ENCODE peak calls at places on chromosomes 7 and 10, in four cellular contexts. D is gastrocnemius medialis, J is mesendoderm, G is pancreas. X is an unnamed sample. For H3K4me1, the result is how much of the 10 kb centered on the place peaks cover.

GRCh38 chr10:68106656-68107055 is 2.6 kb upstream of the MYPN start:
- DNase-seq in G (no peak), J (no peak), D (peak), X (no peak)

GRCh38 chr10:48227213-48227612 is 47.3 kb downstream of the FRMPD2 start:
- DNase-seq in D (no peak), G (no peak), J (no peak), X (no peak)

GRCh38 chr7:10483671-10484070 is 490.0 kb upstream of the PHF14 start:
- DNase-seq in D (no peak), G (no peak), J (no peak), X (no peak)

GRCh38 chr7:44618754-44619153 is 12.3 kb downstream of the OGDH start:
- DNase-seq in J (peak), G (no peak), D (no peak), X (peak)

GRCh38 chr10:7819126-7819470 is 793 bp downstream of the TAF3 start:
- DNase-seq in G (peak), J (peak), D (peak), X (peak)

GRCh38 chr10:58952162-58952561 is 224.3 kb upstream of the PHYHIPL start:
- DNase-seq in G (no peak), J (no peak), D (peak), X (no peak)

GRCh38 chr10:111598433-111599059 is 521.7 kb downstream of the ADRA2A start:
- DNase-seq in J (peak), G (peak), D (peak), X (peak)

GRCh38 chr10:117170244-117170643 is 27.0 kb upstream of the KCNK18 start:
- DNase-seq in J (peak), G (no peak), D (no peak), X (no peak)

GRCh38 chr10:93595378-93596288 is 5.4 kb downstream of the RBP4 start:
- DNase-seq in D (no peak), G (no peak), J (no peak), X (no peak)

GRCh38 chr10:9198611-9199010 is 1144.1 kb downstream of the GATA3 start:
- DNase-seq in G (no peak), J (peak), D (no peak), X (no peak)

GRCh38 chr7:18495412-18496335 is at the start of gene HDAC9:
- DNase-seq in J (peak), G (no peak), D (peak), X (no peak)

GRCh38 chr7:43534110-43534509 is 48.8 kb upstream of the STK17A start:
- DNase-seq in G (no peak), J (no peak), D (no peak), X (no peak)

GRCh38 chr10:31381171-31381570 is 62.2 kb downstream of the ZEB1 start:
- DNase-seq in G (no peak), J (no peak), D (no peak), X (no peak)

GRCh38 chr10:71773221-71773971 is at the start of gene VSIR:
- DNase-seq in G (peak), D (peak), J (peak), X (peak)

GRCh38 chr7:37092548-37092947 is 356.1 kb downstream of the ELMO1 start:
- DNase-seq in J (no peak), D (peak), G (no peak), X (no peak)

GRCh38 chr7:38189256-38189938 is 11.4 kb downstream of the STARD3NL start:
- DNase-seq in D (no peak), J (no peak), G (no peak), X (no peak)

GRCh38 chr7:115110523-115110922 is 188.6 kb downstream of the MDFIC start:
- DNase-seq in G (no peak), D (no peak), J (no peak), X (no peak)

GRCh38 chr10:117441812-117442443 is 66.7 kb upstream of the PDZD8 start:
- DNase-seq in D (no peak), G (no peak), J (no peak), X (no peak)

GRCh38 chr10:130017010-130017630 is 53.0 kb upstream of the EBF3 start:
- DNase-seq in D (no peak), J (no peak), G (no peak), X (no peak)

GRCh38 chr10:119282446-119282845 is 75.1 kb downstream of the GRK5 start:
- DNase-seq in G (no peak), D (no peak), J (no peak), X (no peak)
- H3K4me1 ChIP-seq in G (under half), D (half or more), J (under half), X (under half)

GRCh38 chr7:121001932-121002754 is 13.6 kb downstream of the CPED1 start:
- DNase-seq in D (no peak), J (no peak), G (no peak), X (no peak)
- H3K4me1 ChIP-seq in D (half or more), J (under half), G (under half), X (under half)

DNA sequence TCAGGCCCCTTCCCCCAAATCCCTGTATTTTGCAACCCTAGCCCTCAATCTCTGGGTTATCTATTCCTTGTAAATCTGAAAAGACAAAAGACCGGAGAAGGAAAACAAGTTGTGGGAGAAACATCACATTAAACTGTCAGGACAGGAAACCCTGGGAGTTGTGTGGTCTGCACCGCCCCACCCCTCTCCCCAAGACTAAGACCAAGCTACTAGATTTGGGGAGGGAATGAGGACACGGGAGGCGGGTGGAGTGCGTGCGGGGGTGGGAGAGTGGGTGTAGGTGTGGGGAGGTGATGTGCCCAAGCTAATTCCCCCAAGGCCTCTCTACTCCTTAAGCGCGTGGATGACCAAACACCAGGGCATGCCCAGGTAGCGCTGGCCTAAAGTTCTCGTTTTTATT is 1.3 kb downstream of the JCAD start:
- DNase-seq in D (no peak), J (no peak), G (no peak), X (no peak)
- H3K4me1 ChIP-seq in D (under half), J (under half), G (under half), X (under half)

GRCh38 chr7:104980969-104981670 is 32.9 kb upstream of the KMT2E start:
- DNase-seq in J (peak), G (no peak), D (no peak), X (peak)

GRCh38 chr7:104980440-104980839 is 33.6 kb upstream of the KMT2E start:
- DNase-seq in D (no peak), G (no peak), J (no peak), X (no peak)

GRCh38 chr7:104976966-104977636 is 36.9 kb upstream of the KMT2E start:
- DNase-seq in D (no peak), G (no peak), J (no peak), X (no peak)

GRCh38 chr7:104979167-104979841 is 34.7 kb upstream of the KMT2E start:
- DNase-seq in D (peak), J (peak), G (no peak), X (no peak)

GRCh38 chr7:104978460-104978859 is 35.5 kb upstream of the KMT2E start:
- DNase-seq in D (no peak), J (no peak), G (no peak), X (no peak)
- H3K4me1 ChIP-seq in D (half or more), J (under half), G (under half), X (under half)

GRCh38 chr10:29486466-29486865 is 148.3 kb downstream of the SVIL start:
- DNase-seq in J (no peak), G (no peak), D (no peak), X (no peak)
- H3K4me1 ChIP-seq in J (under half), G (under half), D (under half), X (under half)

GRCh38 chr10:102785818-102786217 is 42.1 kb downstream of the WBP1L start:
- DNase-seq in G (no peak), D (no peak), J (no peak), X (no peak)
- H3K4me1 ChIP-seq in G (under half), D (half or more), J (under half), X (under half)

GRCh38 chr10:80321183-80321582 is 31.7 kb upstream of the MAT1A start:
- DNase-seq in G (no peak), J (no peak), D (no peak), X (no peak)
- H3K4me1 ChIP-seq in G (under half), J (under half), D (under half), X (under half)

GRCh38 chr7:134932707-134933370 is 53.5 kb upstream of the AGBL3 start:
- DNase-seq in D (no peak), J (no peak), G (no peak), X (no peak)
- H3K4me1 ChIP-seq in D (under half), J (under half), G (under half), X (under half)

DNA sequence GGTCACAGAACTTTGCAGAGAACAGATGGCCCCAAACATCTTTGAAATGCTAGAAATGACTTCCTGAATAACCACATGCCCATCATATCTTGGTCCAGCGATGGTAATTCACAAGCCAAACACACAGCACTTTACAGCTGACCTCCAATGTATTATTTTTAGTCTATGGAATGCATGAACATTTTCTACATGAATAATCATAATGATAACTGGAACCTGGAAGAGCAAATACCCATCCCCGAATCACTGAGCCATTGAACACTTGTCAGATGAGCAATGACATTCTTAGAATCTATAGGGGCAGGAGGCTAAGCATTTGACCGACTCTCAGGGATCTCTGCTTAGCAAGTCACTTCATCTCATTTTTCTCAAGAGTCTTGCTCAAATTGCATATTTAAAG is 167.3 kb downstream of the CREB5 start:
- DNase-seq in G (no peak), J (no peak), D (no peak), X (no peak)
- H3K4me1 ChIP-seq in G (under half), J (under half), D (under half), X (under half)

DNA sequence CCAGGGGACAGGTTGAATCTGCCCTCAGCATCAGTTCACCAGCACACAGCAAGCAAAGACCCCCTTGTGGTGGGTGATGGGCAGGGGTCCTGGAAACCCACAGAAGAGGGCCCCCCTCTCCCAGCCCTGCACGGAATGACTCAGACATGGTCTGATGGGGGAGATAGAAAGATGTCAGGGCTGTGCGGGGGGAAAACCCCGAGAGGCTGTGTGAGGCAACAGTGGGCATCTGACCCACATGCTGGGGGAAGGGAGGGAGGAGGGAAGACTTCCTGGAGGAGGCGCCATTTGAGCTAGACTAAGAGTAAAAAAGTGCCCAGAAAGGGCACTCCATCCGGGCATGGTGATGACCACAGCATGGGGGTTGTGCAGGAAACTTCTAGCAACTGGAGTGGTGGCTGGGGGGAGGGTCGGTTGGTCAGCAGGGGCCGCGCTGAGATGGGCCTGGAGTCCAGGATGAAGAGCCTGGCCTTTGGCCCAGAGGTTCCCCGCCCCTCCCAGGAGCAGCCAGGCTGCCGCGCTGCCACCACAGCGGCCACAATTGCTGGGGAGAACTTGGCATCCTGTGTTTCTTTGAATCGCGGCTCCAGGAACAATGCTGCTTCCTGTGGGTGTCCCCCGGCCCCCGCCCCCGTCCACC is 2.5 kb downstream of the LFNG start:
- DNase-seq in J (no peak), G (peak), D (no peak), X (no peak)
- H3K4me1 ChIP-seq in J (under half), G (under half), D (under half), X (half or more)